ENCODE peak calls at places on chromosomes 2 and 18, in six cellular contexts. D, A, O, M, Z and X are unnamed samples.

GRCh38 chr18:60053747-60054304 is 154.0 kb downstream of the PMAIP1 start:
- DNase-seq in D (no peak), A (no peak), O (peak; percentile 100), M (peak; percentile 100), Z (no peak), X (peak; percentile 48)

GRCh38 chr2:141957321-141957720 is 173.5 kb downstream of the LRP1B start:
- DNase-seq in D (no peak), A (no peak), O (no peak), M (peak; percentile 7), Z (peak; percentile 43), X (no peak)

GRCh38 chr2:185578293-185578692 is 160.3 kb upstream of the FSIP2 start:
- DNase-seq in D (no peak), A (no peak), O (no peak), M (no peak), Z (no peak), X (no peak)

GRCh38 chr2:8524388-8524787 is 157.5 kb upstream of the ID2 start:
- DNase-seq in D (no peak), A (no peak), O (no peak), M (no peak), Z (no peak), X (no peak)

GRCh38 chr2:102703748-102704147 is 58.1 kb upstream of the TMEM182 start:
- DNase-seq in D (no peak), A (no peak), O (peak; percentile 52), M (peak; percentile 68), Z (peak; percentile 38), X (no peak)

GRCh38 chr2:59713577-59713976 is 839.9 kb downstream of the BCL11A start:
- DNase-seq in D (no peak), A (peak; percentile 35), O (no peak), M (no peak), Z (no peak), X (no peak)

GRCh38 chr2:58341047-58341446 is 99.9 kb upstream of the FANCL start:
- DNase-seq in D (no peak), A (no peak), O (no peak), M (no peak), Z (no peak), X (peak; percentile 7)

GRCh38 chr2:239178954-239179353 is 221.9 kb downstream of the HDAC4 start:
- DNase-seq in D (no peak), A (no peak), O (no peak), M (no peak), Z (no peak), X (no peak)

GRCh38 chr2:20231632-20232031 is 6.7 kb upstream of the SDC1 start:
- DNase-seq in D (no peak), A (no peak), O (peak; percentile 98), M (peak; percentile 99), Z (no peak), X (no peak)

GRCh38 chr2:196112408-196113039 is 43.9 kb upstream of the DNAH7 start:
- DNase-seq in D (no peak), A (no peak), O (peak; percentile 91), M (peak; percentile 80), Z (no peak), X (no peak)

GRCh38 chr2:27977623-27978312 is 87.2 kb downstream of the BABAM2 start:
- DNase-seq in D (no peak), A (no peak), O (peak; percentile 93), M (peak; percentile 84), Z (no peak), X (no peak)

GRCh38 chr2:11409184-11409959 is 56.6 kb downstream of the E2F6 start:
- DNase-seq in D (no peak), A (no peak), O (peak; percentile 10), M (no peak), Z (no peak), X (no peak)

GRCh38 chr2:154226931-154227330 is 355.2 kb downstream of the GALNT13 start:
- DNase-seq in D (no peak), A (no peak), O (no peak), M (no peak), Z (no peak), X (no peak)

GRCh38 chr2:99981840-99982239 is 160.6 kb downstream of the AFF3 start:
- DNase-seq in D (no peak), A (no peak), O (no peak), M (no peak), Z (no peak), X (no peak)

GRCh38 chr18:55018602-55019001 is 59.3 kb upstream of the CCDC68 start:
- DNase-seq in D (no peak), A (no peak), O (peak; percentile 74), M (peak; percentile 42), Z (no peak), X (no peak)

GRCh38 chr2:17935242-17935885 is 56.9 kb downstream of the KCNS3 start:
- DNase-seq in D (no peak), A (no peak), O (no peak), M (no peak), Z (no peak), X (no peak)

GRCh38 chr18:51107082-51107481 is 77.1 kb downstream of the SMAD4 start:
- DNase-seq in D (no peak), A (peak; percentile 12), O (no peak), M (no peak), Z (no peak), X (no peak)

GRCh38 chr2:28751956-28752607 is 452 bp downstream of the PPP1CB start:
- DNase-seq in D (peak; percentile 22), A (no peak), O (peak; percentile 19), M (no peak), Z (no peak), X (peak; percentile 40)

GRCh38 chr18:2686349-2686968 is 30.9 kb downstream of the SMCHD1 start:
- DNase-seq in D (no peak), A (no peak), O (no peak), M (no peak), Z (no peak), X (no peak)

GRCh38 chr2:230137902-230138539 is 69.3 kb upstream of the SLC16A14 start:
- DNase-seq in D (no peak), A (no peak), O (peak; percentile 91), M (peak; percentile 90), Z (no peak), X (no peak)

GRCh38 chr2:223560704-223561435 is 41.3 kb downstream of the SCG2 start:
- DNase-seq in D (no peak), A (no peak), O (peak; percentile 93), M (peak; percentile 53), Z (no peak), X (no peak)

GRCh38 chr2:109558076-109558882 is 55.5 kb downstream of the SEPTIN10 start:
- DNase-seq in D (no peak), A (no peak), O (peak; percentile 89), M (peak; percentile 92), Z (no peak), X (peak; percentile 65)

GRCh38 chr2:39099820-39100728 is 20.8 kb downstream of the SOS1 start:
- DNase-seq in D (no peak), A (no peak), O (peak; percentile 65), M (peak; percentile 81), Z (no peak), X (no peak)

GRCh38 chr2:105789745-105790466 is 45.2 kb downstream of the NCK2 start:
- DNase-seq in D (peak; percentile 56), A (peak; percentile 38), O (peak; percentile 68), M (peak; percentile 75), Z (peak; percentile 75), X (no peak)

GRCh38 chr18:62425465-62426190 is 97.2 kb upstream of the ZCCHC2 start:
- DNase-seq in D (peak; percentile 34), A (peak; percentile 54), O (peak; percentile 95), M (peak; percentile 96), Z (peak; percentile 97), X (peak; percentile 72)

GRCh38 chr2:46200861-46201605 is 96.2 kb upstream of the EPAS1 start:
- DNase-seq in D (no peak), A (no peak), O (no peak), M (no peak), Z (no peak), X (no peak)

GRCh38 chr18:75344161-75344560 is 83.3 kb downstream of the SMIM21 start:
- DNase-seq in D (no peak), A (no peak), O (no peak), M (no peak), Z (no peak), X (no peak)

GRCh38 chr18:72895548-72895947 is 27.8 kb upstream of the NETO1 start:
- DNase-seq in D (no peak), A (peak; percentile 54), O (peak; percentile 87), M (peak; percentile 60), Z (no peak), X (no peak)

GRCh38 chr2:195664528-195664927 is 7.5 kb downstream of the SLC39A10 start:
- DNase-seq in D (no peak), A (no peak), O (no peak), M (no peak), Z (no peak), X (no peak)

GRCh38 chr2:74668087-74668486 is 14.0 kb downstream of the SEMA4F start:
- DNase-seq in D (no peak), A (no peak), O (no peak), M (no peak), Z (no peak), X (no peak)

GRCh38 chr18:63293930-63294329 is 25.6 kb downstream of the BCL2 start:
- DNase-seq in D (no peak), A (no peak), O (no peak), M (no peak), Z (peak; percentile 59), X (no peak)

GRCh38 chr2:27489118-27489497 is 435 bp downstream of the IFT172 start:
- DNase-seq in D (no peak), A (no peak), O (peak; percentile 37), M (peak; percentile 32), Z (no peak), X (peak; percentile 37)

GRCh38 chr2:31239842-31240198 is 5.9 kb downstream of the EHD3 start:
- DNase-seq in D (no peak), A (no peak), O (no peak), M (no peak), Z (peak; percentile 33), X (no peak)

GRCh38 chr18:78780719-78781600 is 198.7 kb upstream of the SALL3 start:
- DNase-seq in D (no peak), A (no peak), O (no peak), M (no peak), Z (no peak), X (no peak)